ENCODE peak calls at places on chromosomes 13 and 19, in four cellular contexts. Q is GM23338, B is right atrium auricular region, D is PC-9. Y is an unnamed sample.

GRCh38 chr19:35476149-35476548 is 14.1 kb downstream of the KRTDAP start:
- DNase-seq in Q (peak), D (no peak), B (no peak), Y (peak)

GRCh38 chr19:54105796-54106195 is 3.1 kb downstream of the NDUFA3 start:
- DNase-seq in Q (no peak), B (no peak), D (no peak), Y (no peak)

GRCh38 chr13:110536006-110536693 is 25.4 kb downstream of the RAB20 start:
- DNase-seq in D (no peak), Q (no peak), B (no peak), Y (no peak)

GRCh38 chr19:33705090-33705847 is 83.5 kb downstream of the CHST8 start:
- DNase-seq in Q (peak), D (no peak), B (no peak), Y (no peak)

GRCh38 chr13:91817250-91817649 is 418.8 kb downstream of the GPC5 start:
- DNase-seq in B (no peak), D (no peak), Q (no peak), Y (no peak)

GRCh38 chr13:43333176-43333575 is 309.8 kb downstream of the DNAJC15 start:
- DNase-seq in D (no peak), Q (no peak), B (no peak), Y (no peak)

GRCh38 chr13:41458187-41458938 is 1.0 kb downstream of the RGCC start:
- DNase-seq in B (no peak), D (no peak), Q (peak), Y (peak)

GRCh38 chr19:16722591-16722990 is 2.9 kb downstream of the NWD1 start:
- DNase-seq in D (no peak), Q (no peak), B (no peak), Y (no peak)

GRCh38 chr19:18418034-18418724 is 1.0 kb upstream of the SSBP4 start:
- DNase-seq in D (no peak), Q (no peak), B (no peak), Y (no peak)

GRCh38 chr19:18420931-18421330 is 1.7 kb downstream of the SSBP4 start:
- DNase-seq in B (no peak), D (no peak), Q (no peak), Y (no peak)

GRCh38 chr19:18419699-18420460 is 682 bp downstream of the SSBP4 start:
- DNase-seq in D (no peak), B (no peak), Q (peak), Y (no peak)

GRCh38 chr19:18418725-18419194 is 438 bp upstream of the SSBP4 start:
- DNase-seq in B (peak), Q (peak), D (no peak), Y (no peak)

GRCh38 chr19:18419195-18419698 is at the start of gene SSBP4:
- DNase-seq in D (peak), B (no peak), Q (peak), Y (peak)
- TF ChIP-seq CTCF in D (no peak), B (peak), Q (peak), Y (no peak)

GRCh38 chr19:48899781-48900476 is at the start of gene NUCB1:
- DNase-seq in B (peak), Q (peak), D (peak), Y (peak)
- TF ChIP-seq CTCF in B (peak), Q (peak), D (no peak), Y (no peak)

GRCh38 chr19:24033308-24033961 is 53.6 kb upstream of the ZNF254 start:
- DNase-seq in Q (peak), D (peak), B (peak), Y (peak)
- TF ChIP-seq CTCF in Q (no peak), D (no peak), B (peak), Y (no peak)

GRCh38 chr19:29783627-29784190 is 28.1 kb upstream of the CCNE1 start:
- DNase-seq in D (no peak), Q (no peak), B (no peak), Y (no peak)
- TF ChIP-seq CTCF in D (no peak), Q (no peak), B (no peak), Y (no peak)

DNA sequence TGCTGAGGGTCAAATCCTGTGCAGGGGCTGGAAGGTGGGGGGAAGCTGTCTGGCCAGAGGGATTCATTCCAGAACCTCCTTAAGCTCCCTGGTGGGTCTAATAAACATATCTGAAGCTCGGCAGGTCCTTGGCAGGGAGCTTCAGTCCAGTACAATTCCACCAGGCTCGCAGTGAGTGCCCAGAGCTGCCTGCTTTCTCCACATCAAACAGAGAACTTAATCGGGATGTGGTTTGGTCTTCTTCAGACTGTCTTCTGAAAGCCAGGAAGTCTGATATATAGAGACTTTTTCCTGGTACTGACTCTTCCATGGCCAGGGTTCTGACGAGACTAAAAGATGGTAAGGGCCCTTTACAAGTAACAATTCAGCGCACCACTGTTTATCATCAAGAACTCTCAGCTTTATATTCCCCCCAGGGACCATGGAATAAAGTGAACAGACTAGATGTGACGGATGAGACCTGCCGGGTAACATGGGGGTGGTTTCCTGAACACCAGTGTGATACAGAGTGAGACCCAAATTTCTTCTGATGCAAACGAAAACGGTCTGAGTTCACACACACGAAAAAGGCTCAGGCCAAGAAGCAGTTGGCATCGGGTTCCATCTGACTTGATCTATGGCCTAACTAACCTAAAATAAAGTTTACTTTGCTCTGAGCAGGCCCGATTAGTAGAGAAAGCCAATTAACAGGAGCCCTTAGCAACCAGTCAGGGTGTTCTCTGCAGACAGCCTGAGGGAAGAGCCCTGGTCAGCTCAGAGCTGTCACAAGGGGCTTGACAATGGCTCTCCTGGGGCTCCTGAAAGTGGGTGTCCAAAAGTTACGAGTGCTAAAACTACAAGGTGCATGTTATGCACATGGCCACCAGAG is 29.0 kb downstream of the RANBP3 start:
- DNase-seq in D (no peak), Q (no peak), B (no peak), Y (no peak)
- TF ChIP-seq CTCF in D (no peak), Q (no peak), B (no peak), Y (no peak)

Y was measured in Calu3.